ENCODE peak calls at places on chromosomes 13 and 19, in four cellular contexts. L, K, G and E are unnamed samples.

GRCh38 chr19:6494438-6495036 is 7.6 kb downstream of the TUBB4A start:
- DNase-seq in L (no peak), K (no peak), G (no peak), E (no peak)

GRCh38 chr19:13094771-13095392 is 7.8 kb downstream of the LYL1 start:
- DNase-seq in L (no peak), K (peak; percentile 49), G (no peak), E (peak; percentile 46)

GRCh38 chr13:61146571-61146970 is 269.1 kb downstream of the PCDH20 start:
- DNase-seq in L (no peak), G (no peak), K (no peak), E (peak; percentile 78)

GRCh38 chr19:43777163-43777700 is 3.5 kb downstream of the KCNN4 start:
- DNase-seq in G (no peak), K (peak; percentile 39), L (peak; percentile 79), E (peak; percentile 58)

GRCh38 chr19:30799854-30800755 is 427.9 kb downstream of the ZNF536 start:
- DNase-seq in L (peak; percentile 17), K (peak; percentile 77), G (no peak), E (no peak)

GRCh38 chr19:19751846-19752245 is 18.9 kb upstream of the ZNF14 start:
- DNase-seq in G (no peak), K (no peak), L (no peak), E (no peak)

GRCh38 chr13:19927117-19927734 is 31.3 kb upstream of the ZMYM2 start:
- DNase-seq in K (no peak), L (no peak), G (no peak), E (peak; percentile 32)

GRCh38 chr19:10670876-10671804 is 17.0 kb downstream of the ILF3 start:
- DNase-seq in L (no peak), K (no peak), G (no peak), E (no peak)

GRCh38 chr13:86846501-86846900 is 824.7 kb upstream of the SLITRK5 start:
- DNase-seq in L (no peak), K (no peak), G (no peak), E (no peak)

GRCh38 chr19:44644391-44645016 is 794 bp downstream of the PVR start:
- DNase-seq in K (peak; percentile 32), G (no peak), L (peak; percentile 48), E (peak; percentile 47)

GRCh38 chr19:12865746-12866415 is 15.4 kb downstream of the DNASE2 start:
- DNase-seq in K (no peak), L (no peak), G (no peak), E (no peak)

DNA sequence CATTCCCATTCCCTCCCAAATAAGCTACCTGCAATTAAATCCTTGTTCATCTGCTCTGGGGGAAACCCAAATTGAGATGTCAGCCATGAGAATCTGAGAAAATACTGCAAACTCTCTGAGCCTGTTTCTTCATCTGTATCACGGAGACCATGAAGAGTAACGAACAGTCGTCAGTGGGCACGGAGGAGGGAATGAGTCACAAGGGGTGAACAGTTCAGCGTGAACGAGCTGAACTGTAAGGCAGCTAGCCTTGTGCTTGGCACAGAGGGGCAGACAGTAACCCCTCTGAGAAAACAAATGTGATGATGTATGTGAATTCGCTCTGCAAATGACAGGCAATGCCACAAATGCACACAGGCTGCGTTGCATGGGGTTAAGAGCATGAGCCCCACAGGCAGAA is 288.7 kb downstream of the FOXO1 start:
- DNase-seq in L (no peak), K (no peak), G (no peak), E (no peak)
- H3K27ac ChIP-seq in L (no peak overlapping the region), K (no peak overlapping the region), G (no peak overlapping the region), E (no peak overlapping the region)

GRCh38 chr19:33301011-33301899 is 1.1 kb downstream of the CEBPA start:
- DNase-seq in K (no peak), G (no peak), L (no peak), E (no peak)
- TF ChIP-seq EZH2 in K (no peak), G (peak; percentile 58), L (no peak), E (peak; percentile 85)

DNA sequence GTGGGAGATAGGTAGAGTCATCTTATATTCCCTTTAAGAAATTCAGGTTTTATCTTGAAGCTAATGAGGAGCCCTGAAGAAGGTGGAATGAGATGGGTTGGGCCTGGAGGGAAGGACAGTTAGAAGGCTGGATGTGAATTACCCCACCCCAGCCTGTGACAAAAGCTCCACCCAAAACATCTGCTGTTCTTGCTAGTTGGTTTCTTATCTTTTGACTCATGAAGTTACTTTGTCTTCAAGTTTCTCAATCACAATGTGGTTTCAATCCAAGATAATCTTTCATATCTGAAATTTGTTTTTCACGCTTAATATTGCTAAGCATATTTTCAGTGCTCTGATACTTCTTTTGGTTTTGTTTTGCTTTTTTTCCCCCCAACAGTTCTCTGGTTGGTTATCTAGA is 38.3 kb upstream of the HMGB1 start:
- DNase-seq in G (peak; percentile 16), L (no peak), K (peak; percentile 33), E (no peak)
- H3K4me3 ChIP-seq in G (no peak overlapping the region), L (no peak overlapping the region), K (no peak overlapping the region), E (no peak overlapping the region)

DNA sequence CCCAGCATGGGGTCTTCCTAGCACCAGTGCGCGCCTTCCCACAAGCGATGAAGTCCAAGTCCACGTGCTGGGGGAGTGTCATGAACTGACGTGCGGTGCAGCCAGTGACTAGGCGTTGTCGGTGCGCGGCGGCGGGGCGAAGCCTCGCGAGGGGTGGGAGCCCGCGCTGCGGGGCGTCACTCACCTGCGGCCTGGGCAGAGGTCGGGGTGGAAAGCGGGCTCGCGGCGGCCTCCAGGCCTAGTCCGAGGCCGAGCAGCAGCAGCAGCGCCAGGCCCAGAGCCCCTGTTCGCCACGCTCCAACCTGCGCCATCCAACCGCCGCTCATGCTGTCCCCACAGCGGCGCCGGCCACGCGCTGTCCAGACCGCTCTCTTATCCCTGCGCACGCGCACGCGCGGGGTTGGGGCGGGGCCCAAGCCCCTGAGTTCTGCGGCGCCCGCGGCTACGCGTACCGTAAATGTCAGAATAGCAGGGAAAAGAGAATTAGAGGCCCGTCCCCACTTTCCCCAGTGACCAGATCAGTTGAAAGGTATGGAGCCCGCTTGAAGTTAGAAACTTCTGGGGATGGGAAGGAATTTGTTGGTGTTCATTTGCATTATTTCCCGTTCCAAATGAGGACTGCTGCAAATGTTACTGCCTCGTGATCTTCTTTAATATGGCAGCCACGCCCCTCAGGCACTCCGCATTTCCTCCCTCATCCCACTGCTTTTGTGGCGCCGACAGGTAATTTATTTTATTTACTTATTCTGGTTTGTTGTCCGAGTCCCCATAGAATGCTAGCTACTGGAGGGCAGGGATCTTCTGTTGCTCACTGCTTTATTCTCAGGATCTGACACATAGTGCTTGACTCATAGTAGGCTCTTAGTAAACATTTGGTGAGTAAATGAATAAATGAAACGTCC is at the start of gene CD320:
- DNase-seq in G (peak; percentile 63), K (peak; percentile 91), L (peak; percentile 89), E (peak; percentile 96)
- H3K27ac ChIP-seq in G (peak within 1 kb of the TSS; percentile 35), K (peak within 1 kb of the TSS; percentile 85), L (peak within 1 kb of the TSS; percentile 37), E (peak within 1 kb of the TSS; percentile 90)

GRCh38 chr19:54420068-54420382 is 4.8 kb downstream of the TTYH1 start:
- DNase-seq in G (no peak), L (no peak), K (no peak), E (no peak)
- TF ChIP-seq EZH2 in G (no peak), L (no peak), K (no peak), E (no peak)

GRCh38 chr13:99256709-99257108 is 1.5 kb downstream of the GPR18 start:
- DNase-seq in G (no peak), L (no peak), K (no peak), E (no peak)

GRCh38 chr13:99257291-99257690 is 888 bp downstream of the GPR18 start:
- DNase-seq in L (no peak), K (no peak), G (no peak), E (no peak)

GRCh38 chr13:99258210-99258860 is at the start of gene GPR18:
- DNase-seq in K (no peak), L (no peak), G (peak; percentile 67), E (peak; percentile 8)

GRCh38 chr13:99255241-99255640 is 2.9 kb downstream of the GPR18 start:
- DNase-seq in K (no peak), L (no peak), G (no peak), E (no peak)

DNA sequence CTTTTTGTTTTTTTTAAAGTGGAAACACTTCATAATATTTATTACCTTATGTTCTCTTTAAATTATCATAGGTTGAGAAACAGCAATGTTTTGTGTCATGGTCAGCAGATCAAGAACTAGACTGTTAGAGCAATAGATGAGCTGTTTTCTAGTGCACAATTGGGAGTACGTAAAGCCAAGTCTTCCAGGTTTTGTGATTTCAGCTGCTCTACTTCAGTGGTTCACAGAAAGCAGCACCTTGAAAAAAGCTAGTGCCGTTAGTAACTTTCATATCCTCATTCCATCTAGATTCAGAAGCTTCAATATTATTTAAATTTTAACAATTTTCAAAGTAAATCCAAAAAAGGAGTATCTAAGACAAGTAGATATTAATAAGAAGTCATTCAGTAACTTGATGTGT is 1.9 kb downstream of the GPR18 start:
- DNase-seq in G (no peak), K (no peak), L (no peak), E (no peak)
- H3K4me3 ChIP-seq in G (no peak overlapping the region), K (no peak overlapping the region), L (no peak overlapping the region), E (no peak overlapping the region)